ENCODE peak calls at places on chromosomes 16 and 17, in four cellular contexts. C is tibial nerve, L is hepatocyte, A is cardiac muscle cell. P is an unnamed sample.

GRCh38 chr16:65704866-65705265 is 583.0 kb upstream of the CDH11 start:
- DNase-seq in L (no peak), A (no peak), C (no peak), P (no peak)

GRCh38 chr16:30090607-30091332 is 954 bp downstream of the TBX6 start:
- DNase-seq in C (no peak), A (no peak), L (no peak), P (no peak)

GRCh38 chr16:20866161-20866772 is 33.9 kb downstream of the DCUN1D3 start:
- DNase-seq in A (peak; percentile 85), C (no peak), L (peak; percentile 80), P (no peak)

GRCh38 chr17:21275047-21275578 is 9.4 kb upstream of the MAP2K3 start:
- DNase-seq in L (peak; percentile 22), C (no peak), A (no peak), P (no peak)

GRCh38 chr16:58418601-58419000 is 26.3 kb downstream of the GINS3 start:
- DNase-seq in L (no peak), A (peak; percentile 17), C (no peak), P (no peak)

GRCh38 chr17:41835800-41836549 is at the start of gene NT5C3B:
- DNase-seq in A (peak; percentile 52), C (no peak), L (peak; percentile 80), P (no peak)

GRCh38 chr17:68613739-68614298 is 12.7 kb upstream of the FAM20A start:
- DNase-seq in C (peak; percentile 86), A (peak; percentile 79), L (peak; percentile 49), P (peak; percentile 64)

GRCh38 chr17:27762527-27763305 is 37.6 kb downstream of the NOS2 start:
- DNase-seq in C (no peak), A (peak; percentile 54), L (peak; percentile 48), P (no peak)

GRCh38 chr16:11708421-11708820 is 34.2 kb downstream of the TXNDC11 start:
- DNase-seq in L (no peak), A (peak; percentile 23), C (no peak), P (no peak)

GRCh38 chr16:25093208-25094061 is 18.1 kb upstream of the LCMT1 start:
- DNase-seq in C (no peak), A (no peak), L (no peak), P (no peak)

GRCh38 chr17:38676706-38677504 is 2.1 kb upstream of the EPOP start:
- DNase-seq in A (peak; percentile 86), C (peak; percentile 94), L (peak; percentile 89), P (peak; percentile 91)

GRCh38 chr17:62819511-62820221 is 11.6 kb upstream of the MARCHF10 start:
- DNase-seq in L (peak; percentile 93), A (peak; percentile 97), C (peak; percentile 65), P (peak; percentile 91)

GRCh38 chr16:11105038-11105903 is 150.7 kb downstream of the SOCS1 start:
- DNase-seq in C (peak; percentile 51), A (peak; percentile 96), L (peak; percentile 78), P (peak; percentile 73)

GRCh38 chr17:45775576-45776011 is 8.5 kb upstream of the CRHR1 start:
- DNase-seq in L (no peak), C (no peak), A (peak; percentile 17), P (no peak)

GRCh38 chr17:36072431-36073121 is 8.5 kb downstream of the CCL18 start:
- DNase-seq in A (peak; percentile 63), C (peak; percentile 57), L (peak; percentile 80), P (no peak)

GRCh38 chr16:88784074-88784855 is 755 bp downstream of the PIEZO1 start:
- DNase-seq in L (peak; percentile 89), C (peak; percentile 65), A (peak; percentile 88), P (peak; percentile 87)

GRCh38 chr16:19095699-19096098 is 18.1 kb upstream of the ITPRIPL2 start:
- DNase-seq in C (no peak), L (no peak), A (no peak), P (no peak)

GRCh38 chr16:544517-544916 is 15.7 kb upstream of the PRR35 start:
- DNase-seq in A (no peak), L (no peak), C (no peak), P (no peak)

GRCh38 chr17:58643147-58643546 is 48.7 kb downstream of the TEX14 start:
- DNase-seq in A (peak; percentile 69), C (no peak), L (no peak), P (no peak)

GRCh38 chr16:53821957-53822625 is 118.1 kb downstream of the FTO start:
- DNase-seq in C (no peak), A (peak; percentile 79), L (no peak), P (no peak)

GRCh38 chr17:29777663-29778062 is 152.4 kb downstream of the SSH2 start:
- DNase-seq in L (no peak), C (no peak), A (no peak), P (no peak)

GRCh38 chr16:85916141-85916890 is 17.4 kb downstream of the IRF8 start:
- DNase-seq in C (no peak), L (peak; percentile 78), A (peak; percentile 94), P (peak; percentile 77)

GRCh38 chr17:1244606-1245012 is 25.6 kb upstream of the BHLHA9 start:
- DNase-seq in L (no peak), A (peak; percentile 65), C (no peak), P (no peak)

GRCh38 chr16:12573730-12574383 is 229.8 kb downstream of the CPPED1 start:
- DNase-seq in C (no peak), A (peak; percentile 38), L (peak; percentile 84), P (peak; percentile 64)

GRCh38 chr16:22198547-22199293 is 7.4 kb upstream of the EEF2K start:
- DNase-seq in A (no peak), L (no peak), C (no peak), P (no peak)

GRCh38 chr17:40062347-40063033 is at the start of gene THRA:
- DNase-seq in A (peak; percentile 66), C (peak; percentile 55), L (peak; percentile 92), P (no peak)

GRCh38 chr16:82016964-82017363 is 5.7 kb upstream of the SDR42E1 start:
- DNase-seq in L (no peak), A (peak; percentile 74), C (peak; percentile 17), P (no peak)

DNA sequence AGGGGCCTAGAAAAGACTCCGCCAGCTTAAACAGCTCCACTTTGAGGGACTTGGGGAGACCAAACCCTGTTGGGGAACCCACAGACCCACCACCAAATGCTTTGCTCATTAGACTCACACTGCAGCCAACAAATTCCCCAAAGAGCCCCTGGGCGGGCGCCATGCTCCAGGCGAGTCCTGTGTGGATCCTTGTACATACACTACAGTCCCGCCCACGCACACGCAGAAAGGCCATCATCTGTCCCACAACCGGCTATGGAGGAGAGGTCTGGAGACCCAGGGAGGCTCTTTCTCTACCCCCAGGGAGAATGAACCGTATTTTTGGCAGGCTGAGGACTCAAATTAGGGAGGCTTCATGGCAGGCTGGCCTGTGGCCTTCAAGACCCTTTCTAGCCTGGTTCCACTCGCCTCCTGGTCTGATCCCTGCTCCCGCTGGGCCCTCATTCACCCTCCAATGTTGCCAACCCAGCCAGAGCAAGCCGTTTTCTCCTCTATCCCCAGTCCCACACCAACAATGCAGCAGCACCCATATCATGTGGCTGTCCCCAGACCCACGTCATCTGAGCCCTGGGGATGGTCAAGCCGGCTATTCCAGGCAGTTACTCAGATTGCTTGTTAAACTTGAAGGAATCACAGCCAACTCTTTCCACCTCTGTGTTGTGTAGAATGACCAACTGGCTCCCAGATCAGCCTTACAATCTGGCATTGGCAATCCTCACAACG is 27.2 kb downstream of the ZNF423 start:
- DNase-seq in C (peak; percentile 24), A (no peak), L (no peak), P (no peak)
- H3K4me1 ChIP-seq in C (peaks cover 71% of the 10 kb centered on the region), A (peaks cover 9% of the 10 kb centered on the region), L (peaks cover 35% of the 10 kb centered on the region), P (peaks cover 51% of the 10 kb centered on the region)

DNA sequence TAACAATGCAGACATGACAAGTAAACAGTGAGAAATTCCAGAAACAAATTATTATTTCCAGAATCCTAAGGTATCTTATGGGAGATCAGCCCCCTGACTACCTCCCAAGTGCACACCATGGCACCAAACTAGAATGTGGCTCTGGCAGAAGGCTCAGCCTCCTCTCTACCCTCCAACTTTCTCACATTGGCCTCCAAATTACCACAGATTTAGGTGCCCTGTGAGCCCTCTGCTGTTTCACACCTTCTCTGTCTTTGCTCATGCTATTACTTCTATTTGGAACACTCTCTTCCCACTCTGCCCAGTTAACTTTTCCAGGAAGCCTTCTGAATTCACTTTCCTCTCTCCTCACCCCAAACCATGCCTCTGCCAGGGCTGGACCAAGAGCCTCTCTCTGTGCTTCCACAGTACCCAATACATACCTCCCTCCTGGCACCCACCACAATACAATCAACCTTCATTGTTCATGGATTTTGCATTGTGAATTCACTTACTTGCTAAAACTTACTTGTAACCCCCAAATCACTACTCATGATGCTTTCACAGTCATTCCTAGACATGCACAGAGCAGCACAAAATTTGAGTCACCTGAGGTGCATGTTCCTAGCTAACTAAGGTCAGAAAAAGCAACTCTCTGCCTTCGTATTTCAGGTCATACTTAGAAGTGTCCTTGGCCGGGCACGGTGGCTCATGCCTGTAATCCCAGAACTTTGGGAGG is 31.4 kb downstream of the SMG6 start:
- DNase-seq in C (no peak), L (no peak), A (no peak), P (no peak)
- TF ChIP-seq CTCF in C (no peak), L (no peak), A (no peak), P (no peak)

DNA sequence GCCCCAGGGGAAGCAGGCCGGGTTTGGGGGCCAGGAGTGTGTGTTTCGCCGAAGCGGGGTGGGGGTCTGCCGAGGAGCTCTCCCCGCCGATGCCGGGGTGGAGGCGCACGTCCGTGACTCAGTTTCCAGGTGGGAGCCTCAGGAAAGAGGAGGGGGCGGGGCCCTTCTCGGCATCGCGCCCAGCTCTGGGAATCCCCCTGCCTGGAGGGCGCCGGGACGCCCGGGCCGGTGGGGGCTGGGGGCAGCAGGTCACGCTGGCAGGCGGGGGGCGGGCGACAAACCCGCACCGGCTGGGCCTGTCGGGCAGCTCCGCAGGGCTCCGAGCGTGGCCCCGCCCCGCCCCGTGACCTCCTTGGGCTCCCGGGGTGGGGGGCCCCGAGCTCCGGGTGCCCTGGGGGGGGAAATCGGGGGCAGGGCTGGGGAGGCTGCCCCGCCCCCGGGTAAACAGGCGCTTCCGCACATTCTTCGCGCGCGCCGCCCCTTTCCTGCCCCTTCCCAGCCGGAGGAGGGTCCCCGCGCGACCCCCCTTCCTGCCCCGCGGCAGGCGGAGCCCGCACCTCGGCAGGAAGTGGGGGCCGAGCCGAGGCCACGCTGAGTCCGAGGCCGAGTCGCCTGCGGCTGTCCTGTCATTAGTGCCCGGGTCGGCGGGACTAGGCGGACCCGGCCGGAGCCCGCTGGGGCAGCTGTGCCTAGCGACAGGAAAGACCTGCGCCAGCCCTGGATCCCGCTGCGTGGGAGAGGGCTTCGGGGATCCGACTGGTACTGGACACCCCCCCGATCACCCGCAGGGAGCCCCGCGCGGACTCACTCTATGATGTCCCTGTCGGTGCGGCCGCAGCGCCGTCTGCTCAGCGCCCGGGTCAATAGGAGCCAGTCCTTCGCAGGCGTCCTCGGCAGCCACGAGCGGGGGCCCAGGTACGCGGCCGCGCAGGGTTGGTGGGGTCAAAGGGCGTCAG is 9.3 kb downstream of the RIPOR1 start:
- DNase-seq in A (peak; percentile 52), C (no peak), L (peak; percentile 79), P (no peak)
- H3K4me1 ChIP-seq in A (peaks cover 6% of the 10 kb centered on the region), C (peaks cover 91% of the 10 kb centered on the region), L (peaks cover 13% of the 10 kb centered on the region), P (no peaks in the 10 kb centered on the region)

DNA sequence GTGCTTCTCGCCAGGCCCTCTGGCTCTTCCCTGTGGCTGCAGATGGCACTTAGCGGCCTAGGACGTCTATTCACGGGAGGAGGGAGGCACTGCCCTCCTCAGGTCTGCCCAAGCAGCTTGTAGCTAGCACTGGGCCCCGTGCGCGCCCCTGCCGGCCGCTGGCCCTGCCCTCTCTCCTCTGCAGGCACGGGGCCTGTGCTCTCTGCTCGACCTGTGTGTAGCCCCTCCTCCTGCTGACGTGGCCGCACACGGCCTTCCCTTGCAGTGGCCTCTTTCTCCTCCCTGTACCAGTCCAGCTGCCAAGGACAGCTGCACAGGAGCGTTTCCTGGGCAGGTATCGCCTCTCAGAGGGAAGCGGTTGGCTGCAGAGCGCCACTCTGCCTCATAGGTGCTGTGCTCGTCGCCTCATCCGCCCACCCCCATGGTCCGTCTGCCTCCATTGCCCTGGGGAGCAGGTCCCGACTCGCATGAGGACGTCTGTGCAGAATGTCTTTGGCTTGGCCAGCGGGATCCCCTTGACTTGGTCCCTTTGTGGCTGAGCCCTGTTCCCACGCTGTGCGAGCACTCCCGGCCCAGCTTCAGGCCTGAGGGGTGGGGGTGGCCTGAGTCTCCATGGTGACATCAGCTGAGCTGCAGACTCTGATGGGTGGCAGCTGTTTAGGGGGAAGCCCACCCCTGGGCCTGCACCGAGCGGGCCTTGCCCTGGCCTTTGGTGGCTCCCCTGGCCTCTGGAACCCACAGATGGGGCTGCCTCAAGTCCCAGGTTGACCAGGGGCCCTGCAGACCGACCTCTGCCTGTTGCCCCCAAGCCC is 34.6 kb downstream of the TSC2 start:
- DNase-seq in C (no peak), L (no peak), A (peak; percentile 45), P (no peak)
- TF ChIP-seq CTCF in C (no peak), L (no peak), A (no peak), P (no peak)